ENCODE peak calls at places on chromosomes 12 and 14, in five cellular contexts. X is left lung, G is putamen, D is GM04504, W is ELF-1. I is an unnamed sample.

GRCh38 chr12:50282581-50283229 is 615 bp downstream of the LIMA1 start:
- DNase-seq in X (no peak), G (peak; percentile 16), D (no peak), W (no peak), I (peak; percentile 45)

GRCh38 chr12:98408681-98409080 is 106.7 kb upstream of the TMPO start:
- DNase-seq in X (no peak), G (no peak), D (no peak), W (no peak), I (no peak)

GRCh38 chr12:113647048-113647447 is 175.4 kb upstream of the LHX5 start:
- DNase-seq in X (no peak), G (no peak), D (no peak), W (no peak), I (no peak)

GRCh38 chr12:118447181-118447580 is 70.8 kb downstream of the SUDS3 start:
- DNase-seq in X (no peak), G (no peak), D (no peak), W (no peak), I (no peak)

GRCh38 chr12:76764856-76765255 is 941 bp downstream of the ZDHHC17 start:
- DNase-seq in X (no peak), G (peak; percentile 37), D (no peak), W (no peak), I (no peak)

GRCh38 chr14:70048313-70048654 is 140.5 kb downstream of the SLC8A3 start:
- DNase-seq in X (no peak), G (no peak), D (no peak), W (no peak), I (no peak)

GRCh38 chr12:58487280-58488141 is 432.8 kb downstream of the LRIG3 start:
- DNase-seq in X (no peak), G (no peak), D (peak; percentile 63), W (peak; percentile 2), I (peak; percentile 52)

GRCh38 chr12:74732801-74733200 is 195.2 kb downstream of the ATXN7L3B start:
- DNase-seq in X (no peak), G (no peak), D (no peak), W (no peak), I (no peak)

GRCh38 chr12:57479376-57480115 is at the start of gene ARHGAP9:
- DNase-seq in X (no peak), G (no peak), D (no peak), W (no peak), I (no peak)

GRCh38 chr12:54159140-54159539 is 29.6 kb downstream of the SMUG1 start:
- DNase-seq in X (no peak), G (peak; percentile 25), D (no peak), W (peak; percentile 84), I (no peak)

GRCh38 chr14:36942522-36943245 is 229.7 kb downstream of the SLC25A21 start:
- DNase-seq in X (no peak), G (no peak), D (no peak), W (no peak), I (no peak)

GRCh38 chr14:91501348-91501747 is 8.8 kb downstream of the PPP4R3A start:
- DNase-seq in X (no peak), G (no peak), D (no peak), W (no peak), I (no peak)

GRCh38 chr14:55699131-55700057 is 119.4 kb downstream of the KTN1 start:
- DNase-seq in X (no peak), G (no peak), D (no peak), W (peak; percentile 53), I (peak; percentile 74)

GRCh38 chr12:103503546-103504480 is 8.0 kb upstream of the C12orf42 start:
- DNase-seq in X (no peak), G (no peak), D (no peak), W (peak; percentile 48), I (peak; percentile 17)

GRCh38 chr12:111446044-111446581 is 40.4 kb downstream of the SH2B3 start:
- DNase-seq in X (no peak), G (no peak), D (no peak), W (peak; percentile 57), I (no peak)

GRCh38 chr14:78848234-78848820 is 678.2 kb downstream of the NRXN3 start:
- DNase-seq in X (no peak), G (peak; percentile 55), D (peak; percentile 5), W (peak; percentile 64), I (peak; percentile 9)

GRCh38 chr12:124279846-124280360 is 15.0 kb upstream of the RFLNA start:
- DNase-seq in X (no peak), G (no peak), D (no peak), W (no peak), I (no peak)

GRCh38 chr14:52354257-52354656 is 40.1 kb downstream of the PTGER2 start:
- DNase-seq in X (no peak), G (no peak), D (no peak), W (no peak), I (no peak)

GRCh38 chr12:77049767-77050353 is 15.5 kb downstream of the E2F7 start:
- DNase-seq in X (no peak), G (no peak), D (peak; percentile 31), W (no peak), I (peak; percentile 25)

GRCh38 chr12:65670775-65671174 is 153.5 kb upstream of the HMGA2 start:
- DNase-seq in X (no peak), G (no peak), D (no peak), W (no peak), I (no peak)

GRCh38 chr12:78929075-78929418 is 64.5 kb downstream of the SYT1 start:
- DNase-seq in X (no peak), G (no peak), D (no peak), W (no peak), I (no peak)